ENCODE peak calls at places on chromosomes 2 and 18, in four cellular contexts. O is stimulated activated CD8-positive, alpha-beta memory T cell treated with anti-CD3 and anti-CD28 coated beads, Interleukin-4, amount 100 ng/mL, for 4 hours; W is stimulated activated CD4-positive, alpha-beta T cell treated with anti-CD3 and anti-CD28 coated beads, Interleukin-4, amount 100 ng/mL, for 24 hours; M is nephron progenitor cell. G is an unnamed sample.

GRCh38 chr2:75340560-75340959 is 141.2 kb upstream of the TACR1 start:
- DNase-seq in O (no peak), W (no peak), M (no peak), G (no peak)

GRCh38 chr2:238098854-238099708 is 1.1 kb upstream of the ESPNL start:
- DNase-seq in O (no peak), W (no peak), M (no peak), G (no peak)

GRCh38 chr2:153886833-153887232 is 15.1 kb downstream of the GALNT13 start:
- DNase-seq in O (no peak), W (no peak), M (no peak), G (no peak)

GRCh38 chr2:17539993-17540812 is at the start of gene VSNL1:
- DNase-seq in O (no peak), W (no peak), M (peak), G (peak)

GRCh38 chr18:32624182-32624723 is 148.6 kb downstream of the KLHL14 start:
- DNase-seq in O (no peak), W (no peak), M (no peak), G (no peak)

GRCh38 chr2:200703132-200703925 is 108.4 kb upstream of the BZW1 start:
- DNase-seq in O (no peak), W (peak), M (no peak), G (no peak)

GRCh38 chr2:159249955-159250723 is 36.4 kb downstream of the WDSUB1 start:
- DNase-seq in O (no peak), W (no peak), M (no peak), G (no peak)

GRCh38 chr18:6039055-6039454 is 143.7 kb upstream of the TMEM200C start:
- DNase-seq in O (no peak), W (no peak), M (no peak), G (no peak)